ENCODE peak calls at places on chromosomes 5 and 9, in four cellular contexts. N is H1, M is HepG2, D is GM12878. R is an unnamed sample.

GRCh38 chr9:87667164-87667738 is 58.7 kb upstream of the CTSL start:
- DNase-seq in M (peak), N (no peak), D (no peak), R (peak)

GRCh38 chr5:610011-610743 is 2.0 kb upstream of the CEP72 start:
- DNase-seq in M (no peak), D (no peak), N (no peak), R (no peak)

GRCh38 chr5:129963359-129963758 is 59.1 kb downstream of the CHSY3 start:
- DNase-seq in M (no peak), D (no peak), N (no peak), R (no peak)

GRCh38 chr5:103101079-103101732 is 18.7 kb downstream of the GIN1 start:
- DNase-seq in M (peak), D (no peak), N (no peak), R (no peak)

GRCh38 chr5:120382813-120383212 is 81.3 kb upstream of the PRR16 start:
- DNase-seq in D (no peak), M (no peak), N (no peak), R (no peak)

GRCh38 chr5:88674262-88675158 is 208.5 kb downstream of the MEF2C start:
- DNase-seq in M (no peak), N (no peak), D (no peak), R (no peak)

GRCh38 chr9:86298873-86299272 is 16.5 kb upstream of the ISCA1 start:
- DNase-seq in N (no peak), M (no peak), D (no peak), R (no peak)

GRCh38 chr9:5628183-5628529 is 751 bp upstream of the RIC1 start:
- DNase-seq in N (no peak), M (no peak), D (no peak), R (peak)

GRCh38 chr9:97571664-97572063 is 61.5 kb downstream of the TSTD2 start:
- DNase-seq in M (no peak), D (no peak), N (no peak), R (peak)

GRCh38 chr9:131100445-131100844 is 4.1 kb downstream of the AIF1L start:
- DNase-seq in N (no peak), M (no peak), D (no peak), R (no peak)

GRCh38 chr9:111039203-111039907 is 1.1 kb upstream of the LPAR1 start:
- DNase-seq in M (no peak), D (no peak), N (no peak), R (no peak)

GRCh38 chr9:11086561-11086960 is 473.8 kb upstream of the PTPRD start:
- DNase-seq in N (no peak), D (no peak), M (no peak), R (no peak)

GRCh38 chr5:110900829-110901228 is 162.0 kb downstream of the SLC25A46 start:
- DNase-seq in D (no peak), N (no peak), M (no peak), R (no peak)

GRCh38 chr9:96453625-96454024 is 3.7 kb downstream of the HABP4 start:
- DNase-seq in D (no peak), M (peak), N (no peak), R (peak)

GRCh38 chr5:141617682-141618029 is 1.1 kb downstream of the DIAPH1 start:
- DNase-seq in M (no peak), N (no peak), D (no peak), R (no peak)

GRCh38 chr9:123131258-123131657 is 97.8 kb downstream of the GPR21 start:
- DNase-seq in N (no peak), D (no peak), M (peak), R (no peak)

GRCh38 chr9:8188720-8189407 is 389.3 kb upstream of the DMAC1 start:
- DNase-seq in D (no peak), N (no peak), M (no peak), R (peak)

GRCh38 chr5:73115399-73116051 is 4.8 kb upstream of the TMEM171 start:
- DNase-seq in M (no peak), N (no peak), D (no peak), R (no peak)

GRCh38 chr5:53482717-53483638 is 2.5 kb downstream of the FST start:
- DNase-seq in M (peak), D (no peak), N (no peak), R (peak)

GRCh38 chr5:98301567-98301966 is 471.9 kb upstream of the RGMB start:
- DNase-seq in N (no peak), M (no peak), D (no peak), R (no peak)
- TF ChIP-seq TCF12 in N (no peak), M (no peak), D (no peak), R (no peak)

GRCh38 chr9:23543420-23543819 is 282.6 kb downstream of the ELAVL2 start:
- DNase-seq in N (no peak), D (no peak), M (no peak), R (no peak)

GRCh38 chr9:23542438-23542837 is 283.6 kb downstream of the ELAVL2 start:
- DNase-seq in D (no peak), N (no peak), M (no peak), R (no peak)

GRCh38 chr9:23541976-23542375 is 284.1 kb downstream of the ELAVL2 start:
- DNase-seq in D (no peak), N (no peak), M (no peak), R (no peak)

GRCh38 chr9:23542927-23543326 is 283.1 kb downstream of the ELAVL2 start:
- DNase-seq in M (no peak), D (no peak), N (no peak), R (no peak)

GRCh38 chr9:23545728-23546127 is 280.3 kb downstream of the ELAVL2 start:
- DNase-seq in N (no peak), D (no peak), M (no peak), R (no peak)
- TF ChIP-seq TCF12 in N (no peak), D (no peak), M (no peak), R (no peak)

DNA sequence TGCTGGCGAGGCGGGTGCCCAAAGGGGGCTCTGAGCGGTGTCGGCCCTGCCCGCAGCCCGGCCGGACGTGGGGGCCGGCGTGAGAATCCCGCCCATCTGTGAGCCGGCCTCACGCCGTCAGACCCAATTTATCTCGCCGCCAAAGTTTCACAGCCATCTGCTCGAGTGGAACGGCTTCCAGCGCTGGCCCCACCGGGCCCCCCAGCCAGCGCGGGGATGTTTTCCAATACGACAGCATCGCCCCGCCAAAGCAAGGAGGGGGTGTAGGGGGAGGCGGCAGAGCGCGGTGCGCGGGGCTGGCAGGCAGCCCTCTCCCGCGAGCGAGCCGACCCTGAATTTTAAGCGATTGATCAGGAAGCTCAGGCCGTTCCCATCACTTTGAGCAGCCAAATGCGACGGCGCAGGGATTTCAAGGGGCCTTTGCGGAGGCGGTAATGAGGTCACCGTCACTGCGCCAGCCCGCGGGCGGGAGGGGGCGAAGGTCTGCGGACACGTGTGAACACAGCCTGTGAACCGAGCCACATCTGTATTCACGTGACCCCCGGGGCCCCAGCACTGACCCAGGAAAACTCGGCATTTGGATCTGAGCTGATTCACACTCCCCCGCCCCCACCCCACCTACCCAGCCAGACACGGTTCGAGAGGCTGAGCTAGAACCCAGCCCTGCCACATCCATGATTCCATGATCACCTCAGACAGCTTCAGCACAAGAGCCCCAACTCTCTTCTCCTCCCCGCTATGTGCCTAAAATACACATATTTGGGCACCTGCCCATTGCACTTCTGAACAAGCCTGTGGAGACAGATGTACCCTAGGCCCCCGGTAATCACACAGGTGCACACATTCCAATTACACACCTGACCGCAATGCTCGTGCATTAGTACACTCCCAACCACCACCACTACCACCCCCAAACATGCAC is 47.8 kb upstream of the PSD2 start:
- DNase-seq in M (no peak), D (no peak), N (no peak), R (peak)
- TF ChIP-seq TCF12 in M (no peak), D (no peak), N (no peak), R (peak)

GRCh38 chr5:177501874-177502678 is 4.7 kb upstream of the PDLIM7 start:
- DNase-seq in N (no peak), D (peak), M (no peak), R (no peak)
- TF ChIP-seq TCF12 in N (no peak), D (no peak), M (no peak), R (no peak)

DNA sequence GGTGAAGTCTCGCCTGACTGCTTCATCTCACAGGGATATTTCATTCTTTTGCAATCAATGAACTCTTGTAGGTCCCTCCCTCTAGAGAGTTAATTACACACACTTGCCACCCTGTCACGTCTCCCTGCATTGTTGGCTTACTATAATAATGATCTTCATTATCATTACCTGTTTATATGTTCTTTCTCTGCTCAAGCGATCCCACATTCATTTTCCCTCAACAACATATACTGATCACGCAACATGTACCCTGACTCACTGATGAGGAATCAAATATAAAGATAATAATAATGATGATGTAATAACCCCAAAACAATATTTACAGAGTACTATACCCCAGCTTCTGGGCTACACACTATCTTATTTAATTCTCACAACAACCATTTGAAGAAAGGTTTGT is 88.5 kb downstream of the FEM1C start:
- DNase-seq in N (no peak), M (no peak), D (no peak), R (no peak)
- TF ChIP-seq TCF12 in N (no peak), M (no peak), D (no peak), R (no peak)

GRCh38 chr5:80487829-80488708 is at the start of gene FAM151B:
- DNase-seq in N (peak), D (peak), M (peak), R (peak)
- TF ChIP-seq TCF12 in N (no peak), D (no peak), M (no peak), R (no peak)

DNA sequence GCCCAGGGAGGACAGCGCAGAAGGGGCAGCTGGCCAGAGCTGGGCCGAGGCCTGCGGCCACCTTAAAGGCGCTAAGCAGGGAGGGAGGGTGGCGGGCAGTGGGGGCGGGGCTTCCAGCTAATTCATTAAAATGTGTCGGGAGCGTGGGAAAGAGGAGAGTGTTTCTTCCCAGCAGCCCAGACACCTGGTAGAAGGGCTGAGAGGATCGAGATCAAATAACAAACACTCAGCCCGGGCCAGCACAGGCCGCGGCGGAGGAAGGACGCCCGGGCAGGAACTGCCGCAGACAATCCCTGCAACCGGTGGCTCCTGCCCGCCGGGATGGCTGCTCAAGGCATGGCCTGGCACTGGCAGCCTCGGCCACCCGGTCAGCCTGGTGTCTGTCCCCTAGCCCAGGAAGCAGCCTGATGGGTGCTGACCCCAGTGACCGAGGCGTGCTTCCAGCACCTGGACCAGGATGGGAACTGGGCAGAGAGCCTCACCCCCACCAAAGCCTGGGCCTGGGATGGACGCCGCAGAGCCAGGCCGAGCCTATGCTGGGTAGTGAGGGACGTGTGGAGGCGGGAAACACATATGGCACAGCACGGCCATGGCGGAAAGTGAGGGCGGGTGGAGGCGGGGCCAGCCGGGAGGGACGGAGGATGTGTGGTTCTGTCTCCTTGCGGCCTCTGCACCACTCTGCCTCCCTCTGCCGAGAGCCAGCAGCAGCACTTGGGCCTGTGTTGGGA is 3.2 kb upstream of the NRARP start:
- DNase-seq in D (no peak), N (no peak), M (no peak), R (peak)
- TF ChIP-seq TCF12 in D (no peak), N (no peak), M (no peak), R (no peak)

DNA sequence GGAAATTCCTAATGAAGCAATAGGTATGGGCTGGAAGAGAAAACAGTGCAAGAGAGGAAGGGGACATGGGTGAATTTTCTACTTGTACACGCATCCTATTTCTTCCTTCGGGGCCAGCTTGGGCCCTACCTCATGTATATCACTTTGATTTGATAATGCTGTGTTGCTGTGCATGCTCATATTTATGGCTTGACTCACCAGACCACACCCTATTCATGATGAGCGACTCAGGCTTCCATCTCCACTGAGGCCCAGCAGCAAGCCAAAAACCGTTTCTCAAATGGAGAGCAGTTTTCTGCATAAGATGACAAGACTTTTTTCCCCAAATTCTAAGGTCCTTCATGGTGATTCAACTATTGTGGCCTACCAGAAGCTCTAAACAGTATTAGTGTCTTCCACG is 2039.1 kb upstream of the CDH9 start:
- DNase-seq in M (no peak), D (no peak), N (no peak), R (no peak)
- TF ChIP-seq TCF12 in M (no peak), D (no peak), N (no peak), R (no peak)

R was measured in SK-N-SH.